ENCODE peak calls at places on chromosomes 11 and 22, in four cellular contexts. K, G, F and Y are unnamed samples.

GRCh38 chr11:117484159-117484558 is 156.5 kb downstream of the CEP164 start:
- DNase-seq in K (no peak), G (no peak), F (no peak), Y (no peak)

GRCh38 chr22:47111626-47112373 is 349.4 kb downstream of the TBC1D22A start:
- DNase-seq in K (no peak), G (no peak), F (no peak), Y (no peak)

GRCh38 chr22:29139965-29140782 is 65.5 kb upstream of the EMID1 start:
- DNase-seq in K (no peak), G (no peak), F (no peak), Y (no peak)

GRCh38 chr11:1559103-1559951 is 12.7 kb downstream of the DUSP8 start:
- DNase-seq in K (no peak), G (peak), F (peak), Y (peak)

GRCh38 chr22:35821654-35822053 is 104.0 kb downstream of the APOL5 start:
- DNase-seq in K (no peak), G (no peak), F (no peak), Y (no peak)

GRCh38 chr11:85809191-85809590 is 1.8 kb downstream of the SYTL2 start:
- DNase-seq in K (no peak), G (no peak), F (no peak), Y (no peak)

GRCh38 chr22:37782340-37783168 is 25.2 kb upstream of the GCAT start:
- DNase-seq in K (no peak), G (peak), F (peak), Y (peak)

GRCh38 chr11:19121646-19122045 is 4.7 kb downstream of the ZDHHC13 start:
- DNase-seq in K (no peak), G (no peak), F (no peak), Y (peak)

GRCh38 chr11:73344191-73344607 is 32.0 kb upstream of the RELT start:
- DNase-seq in K (no peak), G (no peak), F (no peak), Y (no peak)

GRCh38 chr11:68260484-68260883 is 11.3 kb downstream of the C11orf24 start:
- DNase-seq in K (no peak), G (no peak), F (no peak), Y (no peak)

GRCh38 chr11:65290448-65291165 is 24.1 kb upstream of the CDC42EP2 start:
- DNase-seq in K (no peak), G (no peak), F (no peak), Y (peak)

GRCh38 chr11:120324932-120325810 is at the start of gene TLCD5:
- DNase-seq in K (peak), G (peak), F (peak), Y (peak)

GRCh38 chr11:69834251-69834650 is 15.0 kb upstream of the FGF3 start:
- DNase-seq in K (no peak), G (no peak), F (no peak), Y (no peak)

GRCh38 chr11:69750875-69751597 is 24.1 kb downstream of the FGF4 start:
- DNase-seq in K (no peak), G (no peak), F (no peak), Y (no peak)

GRCh38 chr11:64003807-64004589 is 17.8 kb downstream of the OTUB1 start:
- DNase-seq in K (no peak), G (no peak), F (no peak), Y (no peak)

GRCh38 chr22:27252282-27253049 is 549.1 kb downstream of the MN1 start:
- DNase-seq in K (no peak), G (peak), F (peak), Y (peak)

GRCh38 chr11:119863811-119864601 is 135.0 kb upstream of the NECTIN1 start:
- DNase-seq in K (no peak), G (no peak), F (no peak), Y (no peak)

GRCh38 chr11:70650075-70650909 is 252.0 kb downstream of the CTTN start:
- DNase-seq in K (peak), G (peak), F (peak), Y (peak)

GRCh38 chr22:34035209-34035608 is 114.9 kb upstream of the LARGE1 start:
- DNase-seq in K (no peak), G (no peak), F (no peak), Y (no peak)

GRCh38 chr11:69923196-69923595 is 104.0 kb upstream of the FGF3 start:
- DNase-seq in K (no peak), G (no peak), F (no peak), Y (no peak)

GRCh38 chr22:28981818-28982499 is 79.7 kb downstream of the C22orf31 start:
- DNase-seq in K (no peak), G (peak), F (no peak), Y (no peak)

GRCh38 chr11:67486481-67487195 is 3.8 kb downstream of the AIP start:
- DNase-seq in K (no peak), G (no peak), F (no peak), Y (no peak)

GRCh38 chr22:38017272-38017920 is 33.0 kb upstream of the SOX10 start:
- DNase-seq in K (no peak), G (no peak), F (no peak), Y (peak)

GRCh38 chr11:869399-870126 is 26.9 kb downstream of the TSPAN4 start:
- DNase-seq in K (no peak), G (no peak), F (no peak), Y (no peak)

GRCh38 chr22:49885281-49885680 is 31.6 kb downstream of the ZBED4 start:
- DNase-seq in K (no peak), G (no peak), F (no peak), Y (no peak)

GRCh38 chr22:44888491-44888941 is 121.3 kb downstream of the PHF21B start:
- DNase-seq in K (no peak), G (no peak), F (no peak), Y (no peak)

GRCh38 chr11:131906963-131907362 is 536.5 kb downstream of the NTM start:
- DNase-seq in K (no peak), G (no peak), F (no peak), Y (no peak)

GRCh38 chr11:18243783-18244362 is 4.6 kb downstream of the SAA2 start:
- DNase-seq in K (peak), G (peak), F (peak), Y (peak)

GRCh38 chr11:1561955-1562354 is 10.1 kb downstream of the DUSP8 start:
- DNase-seq in K (no peak), G (no peak), F (no peak), Y (no peak)

GRCh38 chr11:7019500-7020182 is 505 bp downstream of the ZNF214 start:
- DNase-seq in K (peak), G (no peak), F (peak), Y (no peak)

GRCh38 chr11:46800177-46800576 is 45.9 kb downstream of the CKAP5 start:
- DNase-seq in K (no peak), G (no peak), F (no peak), Y (no peak)

GRCh38 chr22:18947905-18948304 is 11.8 kb upstream of the PRODH start:
- DNase-seq in K (peak), G (no peak), F (no peak), Y (no peak)